ENCODE peak calls at places on chromosomes 2 and 18, in eight cellular contexts. H, G, S, U, D, F, C and Q are unnamed samples.
A peak's percentile ranks its signal among the peaks of the same experiment; 100 is the strongest.

GRCh38 chr2:215186021-215186420 is 47.6 kb upstream of the ABCA12 start:
- DNase-seq in H (no peak), G (no peak), S (no peak), U (no peak), D (no peak), F (no peak), C (no peak), Q (no peak)

GRCh38 chr2:39875182-39875913 is 96.3 kb upstream of the THUMPD2 start:
- DNase-seq in H (peak; percentile 29), G (peak; percentile 91), S (no peak), U (peak; percentile 49), D (peak; percentile 80), F (no peak), C (peak; percentile 81), Q (peak; percentile 92)

GRCh38 chr2:11128258-11128951 is 26.9 kb upstream of the SLC66A3 start:
- DNase-seq in H (no peak), G (no peak), S (no peak), U (no peak), D (no peak), F (no peak), C (peak; percentile 45), Q (peak; percentile 77)

GRCh38 chr2:43100883-43101662 is 125.3 kb downstream of the ZFP36L2 start:
- DNase-seq in H (peak; percentile 75), G (no peak), S (no peak), U (no peak), D (no peak), F (no peak), C (peak; percentile 65), Q (peak; percentile 72)

GRCh38 chr18:3449702-3450357 is at the start of gene TGIF1:
- DNase-seq in H (peak; percentile 77), G (no peak), S (peak; percentile 85), U (peak; percentile 84), D (peak; percentile 91), F (peak; percentile 71), C (peak; percentile 83), Q (peak; percentile 84)

GRCh38 chr2:237866119-237866621 is 6.7 kb downstream of the RAMP1 start:
- DNase-seq in H (no peak), G (no peak), S (no peak), U (peak; percentile 56), D (no peak), F (no peak), C (no peak), Q (peak; percentile 72)

GRCh38 chr2:236960516-236960915 is 125.2 kb upstream of the COPS8 start:
- DNase-seq in H (no peak), G (no peak), S (no peak), U (no peak), D (peak; percentile 72), F (no peak), C (no peak), Q (no peak)

GRCh38 chr2:186339716-186340115 is 146.3 kb upstream of the ZC3H15 start:
- DNase-seq in H (no peak), G (no peak), S (no peak), U (no peak), D (no peak), F (no peak), C (no peak), Q (peak; percentile 46)

GRCh38 chr2:216436369-216436768 is 24.1 kb downstream of the SMARCAL1 start:
- DNase-seq in H (no peak), G (peak; percentile 30), S (no peak), U (no peak), D (no peak), F (no peak), C (no peak), Q (peak; percentile 13)

GRCh38 chr2:173959909-173960308 is 5.3 kb downstream of the SP3 start:
- DNase-seq in H (no peak), G (no peak), S (no peak), U (no peak), D (no peak), F (no peak), C (no peak), Q (no peak)
- H3K4me3 ChIP-seq in H (no peak overlapping the region), G (no peak overlapping the region), S (no peak overlapping the region), U (no peak overlapping the region), D (peak overlapping the region; percentile 25), F (no peak overlapping the region), C (no peak overlapping the region), Q (no peak overlapping the region)

DNA sequence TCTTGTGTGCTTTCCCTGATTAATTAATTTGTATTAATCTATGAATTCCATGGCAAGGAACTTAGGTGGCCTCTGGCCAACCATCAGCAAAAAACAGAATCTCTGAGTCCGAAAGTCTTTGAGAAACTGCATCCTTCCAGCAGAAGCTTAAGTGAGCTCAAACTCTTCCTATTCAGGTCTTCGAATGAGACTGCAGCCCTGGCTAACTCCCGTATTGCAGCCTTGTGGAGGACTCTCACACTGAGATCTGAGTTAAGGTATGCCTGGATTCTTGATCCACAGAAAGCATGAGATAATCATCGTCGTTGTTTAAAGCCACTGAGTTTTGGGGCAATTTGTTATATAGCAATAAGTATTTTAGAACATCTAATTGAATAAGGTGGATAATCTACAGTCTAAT is 1143.9 kb upstream of the NXPH2 start:
- DNase-seq in H (no peak), G (no peak), S (peak; percentile 33), U (no peak), D (no peak), F (no peak), C (no peak), Q (no peak)
- H3K4me3 ChIP-seq in H (no peak overlapping the region), G (no peak overlapping the region), S (no peak overlapping the region), U (no peak overlapping the region), D (no peak overlapping the region), F (no peak overlapping the region), C (no peak overlapping the region), Q (no peak overlapping the region)

GRCh38 chr2:219251656-219252055 is 1.4 kb upstream of the TUBA4B start:
- DNase-seq in H (no peak), G (no peak), S (no peak), U (no peak), D (no peak), F (no peak), C (no peak), Q (peak; percentile 18)

GRCh38 chr2:219250044-219250781 is 2.8 kb upstream of the TUBA4B start:
- DNase-seq in H (no peak), G (no peak), S (no peak), U (no peak), D (no peak), F (no peak), C (no peak), Q (peak; percentile 33)

GRCh38 chr2:219248845-219249202 is 3.5 kb downstream of the STK16 start:
- DNase-seq in H (no peak), G (no peak), S (no peak), U (no peak), D (no peak), F (no peak), C (no peak), Q (peak; percentile 24)

GRCh38 chr2:219247678-219248642 is 2.7 kb downstream of the STK16 start:
- DNase-seq in H (no peak), G (no peak), S (no peak), U (no peak), D (no peak), F (peak; percentile 87), C (no peak), Q (no peak)

GRCh38 chr2:219249203-219249980 is 3.7 kb upstream of the TUBA4B start:
- DNase-seq in H (peak; percentile 79), G (peak; percentile 39), S (no peak), U (peak; percentile 67), D (peak; percentile 83), F (peak; percentile 41), C (peak; percentile 92), Q (peak; percentile 92)
- H3K4me3 ChIP-seq in H (no peak overlapping the region), G (no peak overlapping the region), S (no peak overlapping the region), U (no peak overlapping the region), D (peak overlapping the region; percentile 34), F (no peak overlapping the region), C (no peak overlapping the region), Q (peak overlapping the region; percentile 28)

DNA sequence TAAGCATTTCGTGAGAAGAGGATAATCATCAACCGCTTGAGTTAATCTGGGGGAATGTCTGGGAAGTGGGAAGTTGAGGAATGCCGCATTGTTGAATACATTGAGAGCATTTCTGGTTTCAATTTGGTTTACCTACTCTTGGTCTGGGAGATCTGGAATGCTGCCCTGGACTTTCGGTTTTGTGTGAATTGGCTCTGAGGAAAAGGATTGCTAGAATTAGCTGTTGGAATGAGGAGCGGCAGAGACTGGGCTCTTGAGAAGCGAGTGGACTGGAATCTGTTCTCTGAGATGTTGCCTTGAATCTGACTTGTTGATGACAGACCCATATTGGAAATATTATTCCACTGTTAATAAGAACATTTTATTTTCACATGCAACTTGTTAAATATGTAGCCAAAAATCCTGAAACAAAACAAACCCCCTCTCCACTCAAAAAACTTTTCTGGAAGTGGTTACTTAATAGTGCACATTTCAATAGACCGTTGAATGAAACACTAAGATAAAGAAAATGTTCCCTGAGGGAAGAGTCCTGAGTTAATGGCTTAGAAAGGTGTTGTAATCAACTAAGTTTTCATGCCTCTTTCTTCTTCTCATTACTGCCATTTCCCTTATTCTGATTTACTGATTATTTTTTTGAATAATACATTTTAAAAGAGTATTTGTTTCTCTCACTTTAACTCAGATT is 50.8 kb downstream of the PTPRM start:
- DNase-seq in H (peak; percentile 64), G (no peak), S (peak; percentile 67), U (peak; percentile 53), D (no peak), F (no peak), C (peak; percentile 51), Q (peak; percentile 89)
- H3K4me3 ChIP-seq in H (peak overlapping the region; percentile 29), G (peak overlapping the region; percentile 20), S (no peak overlapping the region), U (no peak overlapping the region), D (peak overlapping the region; percentile 54), F (no peak overlapping the region), C (no peak overlapping the region), Q (peak overlapping the region; percentile 69)